ENCODE peak calls at places on chromosomes 7 and 10, in seven cellular contexts. One of them, this sample, is unnamed.

GRCh38 chr7:28062197-28062988 is 118.2 kb downstream of the JAZF1 start:
- DNase-seq in ELR: peak
- DNase-seq in PC-3: peak
- DNase-seq in astrocyte of the cerebellum: peak
- DNase-seq in amniotic stem cell: no peak
- DNase-seq in renal cortical epithelial cell: peak
- DNase-seq in astrocyte: peak
- DNase-seq in this sample: no peak

GRCh38 chr7:1068656-1069055 is 19.3 kb upstream of the GPER1 start:
- DNase-seq in amniotic stem cell: no peak
- DNase-seq in ELR: no peak
- DNase-seq in astrocyte of the cerebellum: no peak
- DNase-seq in renal cortical epithelial cell: no peak
- DNase-seq in astrocyte: no peak
- DNase-seq in PC-3: no peak
- DNase-seq in this sample: no peak

GRCh38 chr7:102395620-102395957 is 574 bp upstream of the PRKRIP1 start:
- DNase-seq in renal cortical epithelial cell: peak
- DNase-seq in astrocyte: no peak
- DNase-seq in amniotic stem cell: no peak
- DNase-seq in PC-3: no peak
- DNase-seq in ELR: peak
- DNase-seq in astrocyte of the cerebellum: peak
- DNase-seq in this sample: no peak

GRCh38 chr10:132884041-132884440 is 58.3 kb downstream of the CFAP46 start:
- DNase-seq in astrocyte: no peak
- DNase-seq in PC-3: no peak
- DNase-seq in amniotic stem cell: no peak
- DNase-seq in ELR: no peak
- DNase-seq in astrocyte of the cerebellum: no peak
- DNase-seq in renal cortical epithelial cell: no peak
- DNase-seq in this sample: no peak

GRCh38 chr10:12500406-12501303 is 151.3 kb downstream of the CAMK1D start:
- DNase-seq in PC-3: no peak
- DNase-seq in astrocyte: no peak
- DNase-seq in ELR: no peak
- DNase-seq in renal cortical epithelial cell: no peak
- DNase-seq in amniotic stem cell: no peak
- DNase-seq in astrocyte of the cerebellum: peak
- DNase-seq in this sample: no peak

GRCh38 chr10:27446091-27446918 is 57.8 kb upstream of the RAB18 start:
- DNase-seq in ELR: peak
- DNase-seq in astrocyte of the cerebellum: no peak
- DNase-seq in amniotic stem cell: no peak
- DNase-seq in astrocyte: peak
- DNase-seq in PC-3: peak
- DNase-seq in renal cortical epithelial cell: peak
- DNase-seq in this sample: no peak

GRCh38 chr7:128963327-128963757 is 25.6 kb downstream of the IRF5 start:
- DNase-seq in astrocyte of the cerebellum: no peak
- DNase-seq in ELR: peak
- DNase-seq in amniotic stem cell: no peak
- DNase-seq in astrocyte: peak
- DNase-seq in renal cortical epithelial cell: peak
- DNase-seq in PC-3: no peak
- DNase-seq in this sample: no peak

GRCh38 chr10:4770766-4771553 is 55.0 kb upstream of the AKR1E2 start:
- DNase-seq in astrocyte of the cerebellum: peak
- DNase-seq in amniotic stem cell: peak
- DNase-seq in astrocyte: peak
- DNase-seq in PC-3: peak
- DNase-seq in renal cortical epithelial cell: peak
- DNase-seq in ELR: peak
- DNase-seq in this sample: peak

GRCh38 chr10:14397069-14397468 is 66.3 kb upstream of the FRMD4A start:
- DNase-seq in PC-3: peak
- DNase-seq in ELR: peak
- DNase-seq in astrocyte: peak
- DNase-seq in astrocyte of the cerebellum: peak
- DNase-seq in renal cortical epithelial cell: peak
- DNase-seq in amniotic stem cell: peak
- DNase-seq in this sample: peak

GRCh38 chr7:151876112-151876898 is 610 bp downstream of the PRKAG2 start:
- DNase-seq in astrocyte of the cerebellum: no peak
- DNase-seq in astrocyte: no peak
- DNase-seq in amniotic stem cell: no peak
- DNase-seq in PC-3: peak
- DNase-seq in ELR: peak
- DNase-seq in renal cortical epithelial cell: no peak
- DNase-seq in this sample: no peak

GRCh38 chr7:25832456-25832855 is 319.5 kb upstream of the NFE2L3 start:
- DNase-seq in amniotic stem cell: no peak
- DNase-seq in astrocyte: no peak
- DNase-seq in renal cortical epithelial cell: no peak
- DNase-seq in ELR: no peak
- DNase-seq in astrocyte of the cerebellum: no peak
- DNase-seq in PC-3: no peak
- DNase-seq in this sample: no peak

GRCh38 chr7:100864263-100864845 is 2.8 kb upstream of the TRIP6 start:
- DNase-seq in astrocyte: no peak
- DNase-seq in PC-3: no peak
- DNase-seq in renal cortical epithelial cell: no peak
- DNase-seq in astrocyte of the cerebellum: no peak
- DNase-seq in amniotic stem cell: no peak
- DNase-seq in ELR: no peak
- DNase-seq in this sample: no peak

GRCh38 chr10:127977368-127978009 is 70.6 kb downstream of the PTPRE start:
- DNase-seq in ELR: peak
- DNase-seq in amniotic stem cell: no peak
- DNase-seq in renal cortical epithelial cell: peak
- DNase-seq in PC-3: peak
- DNase-seq in astrocyte: peak
- DNase-seq in astrocyte of the cerebellum: no peak
- DNase-seq in this sample: no peak

GRCh38 chr7:85285502-85285901 is 98.6 kb upstream of the SEMA3D start:
- DNase-seq in PC-3: no peak
- DNase-seq in ELR: no peak
- DNase-seq in renal cortical epithelial cell: peak
- DNase-seq in amniotic stem cell: no peak
- DNase-seq in astrocyte: no peak
- DNase-seq in astrocyte of the cerebellum: no peak
- DNase-seq in this sample: no peak

GRCh38 chr10:4028027-4028471 is 243.0 kb upstream of the KLF6 start:
- DNase-seq in ELR: no peak
- DNase-seq in amniotic stem cell: no peak
- DNase-seq in renal cortical epithelial cell: no peak
- DNase-seq in astrocyte: no peak
- DNase-seq in PC-3: no peak
- DNase-seq in astrocyte of the cerebellum: no peak
- DNase-seq in this sample: no peak

GRCh38 chr10:21705828-21706176 is 171.8 kb downstream of the MLLT10 start:
- DNase-seq in amniotic stem cell: no peak
- DNase-seq in astrocyte of the cerebellum: no peak
- DNase-seq in renal cortical epithelial cell: no peak
- DNase-seq in ELR: no peak
- DNase-seq in PC-3: no peak
- DNase-seq in astrocyte: no peak
- DNase-seq in this sample: no peak

GRCh38 chr7:22715969-22716368 is 11.0 kb upstream of the IL6 start:
- DNase-seq in amniotic stem cell: no peak
- DNase-seq in PC-3: no peak
- DNase-seq in astrocyte: no peak
- DNase-seq in renal cortical epithelial cell: no peak
- DNase-seq in astrocyte of the cerebellum: no peak
- DNase-seq in ELR: no peak
- DNase-seq in this sample: no peak

GRCh38 chr10:110008518-110009339 is 945 bp downstream of the ADD3 start:
- DNase-seq in amniotic stem cell: no peak
- DNase-seq in renal cortical epithelial cell: peak
- DNase-seq in astrocyte of the cerebellum: no peak
- DNase-seq in ELR: peak
- DNase-seq in astrocyte: no peak
- DNase-seq in PC-3: peak
- DNase-seq in this sample: no peak

GRCh38 chr10:93199221-93199681 is 125.6 kb downstream of the CYP26A1 start:
- DNase-seq in renal cortical epithelial cell: peak
- DNase-seq in amniotic stem cell: no peak
- DNase-seq in astrocyte: peak
- DNase-seq in astrocyte of the cerebellum: peak
- DNase-seq in PC-3: peak
- DNase-seq in ELR: peak
- DNase-seq in this sample: no peak

GRCh38 chr7:1950623-1951523 is 280.8 kb downstream of the ELFN1 start:
- DNase-seq in astrocyte of the cerebellum: no peak
- DNase-seq in amniotic stem cell: no peak
- DNase-seq in ELR: no peak
- DNase-seq in astrocyte: peak
- DNase-seq in PC-3: no peak
- DNase-seq in renal cortical epithelial cell: no peak
- DNase-seq in this sample: no peak

GRCh38 chr7:69871213-69871885 is 273.1 kb downstream of the AUTS2 start:
- DNase-seq in astrocyte of the cerebellum: no peak
- DNase-seq in ELR: peak
- DNase-seq in amniotic stem cell: peak
- DNase-seq in astrocyte: peak
- DNase-seq in renal cortical epithelial cell: peak
- DNase-seq in PC-3: peak
- DNase-seq in this sample: no peak

GRCh38 chr7:10677668-10678232 is 295.9 kb upstream of the PHF14 start:
- DNase-seq in PC-3: no peak
- DNase-seq in astrocyte of the cerebellum: no peak
- DNase-seq in renal cortical epithelial cell: no peak
- DNase-seq in amniotic stem cell: no peak
- DNase-seq in astrocyte: no peak
- DNase-seq in ELR: no peak
- DNase-seq in this sample: no peak

GRCh38 chr10:22754298-22754697 is 39.9 kb upstream of the PIP4K2A start:
- DNase-seq in astrocyte: no peak
- DNase-seq in astrocyte of the cerebellum: no peak
- DNase-seq in PC-3: no peak
- DNase-seq in ELR: no peak
- DNase-seq in amniotic stem cell: no peak
- DNase-seq in renal cortical epithelial cell: no peak
- DNase-seq in this sample: no peak

GRCh38 chr7:109939207-109939606 is 1151.7 kb upstream of the LRRN3 start:
- DNase-seq in amniotic stem cell: no peak
- DNase-seq in renal cortical epithelial cell: no peak
- DNase-seq in astrocyte of the cerebellum: no peak
- DNase-seq in astrocyte: no peak
- DNase-seq in ELR: no peak
- DNase-seq in PC-3: no peak
- DNase-seq in this sample: no peak

GRCh38 chr10:105239311-105240215 is 598.5 kb downstream of the SORCS3 start:
- DNase-seq in astrocyte: no peak
- DNase-seq in renal cortical epithelial cell: peak
- DNase-seq in PC-3: no peak
- DNase-seq in astrocyte of the cerebellum: no peak
- DNase-seq in amniotic stem cell: no peak
- DNase-seq in ELR: no peak
- DNase-seq in this sample: no peak

GRCh38 chr7:149846436-149847046 is 8.4 kb downstream of the ZNF862 start:
- DNase-seq in amniotic stem cell: no peak
- DNase-seq in ELR: no peak
- DNase-seq in astrocyte: no peak
- DNase-seq in PC-3: no peak
- DNase-seq in astrocyte of the cerebellum: no peak
- DNase-seq in renal cortical epithelial cell: no peak
- DNase-seq in this sample: no peak

GRCh38 chr7:29871787-29872398 is 65.6 kb downstream of the WIPF3 start:
- DNase-seq in renal cortical epithelial cell: peak
- DNase-seq in astrocyte of the cerebellum: peak
- DNase-seq in amniotic stem cell: no peak
- DNase-seq in PC-3: no peak
- DNase-seq in ELR: peak
- DNase-seq in astrocyte: peak
- DNase-seq in this sample: no peak

GRCh38 chr7:116528008-116528789 is 3.4 kb downstream of the CAV1 start:
- DNase-seq in astrocyte: peak
- DNase-seq in amniotic stem cell: peak
- DNase-seq in ELR: peak
- DNase-seq in astrocyte of the cerebellum: peak
- DNase-seq in PC-3: peak
- DNase-seq in renal cortical epithelial cell: peak
- DNase-seq in this sample: peak

GRCh38 chr7:30478349-30479228 is at the start of gene NOD1:
- DNase-seq in amniotic stem cell: peak
- DNase-seq in PC-3: peak
- DNase-seq in astrocyte of the cerebellum: no peak
- DNase-seq in ELR: peak
- DNase-seq in astrocyte: peak
- DNase-seq in renal cortical epithelial cell: peak
- DNase-seq in this sample: peak

GRCh38 chr10:118670472-118671124 is 75.2 kb upstream of the PRLHR start:
- DNase-seq in renal cortical epithelial cell: no peak
- DNase-seq in astrocyte: no peak
- DNase-seq in PC-3: no peak
- DNase-seq in amniotic stem cell: no peak
- DNase-seq in astrocyte of the cerebellum: no peak
- DNase-seq in ELR: no peak
- DNase-seq in this sample: no peak

GRCh38 chr7:4753610-4754432 is 21.6 kb upstream of the AP5Z1 start:
- DNase-seq in PC-3: peak
- DNase-seq in astrocyte: no peak
- DNase-seq in amniotic stem cell: peak
- DNase-seq in renal cortical epithelial cell: peak
- DNase-seq in ELR: peak
- DNase-seq in astrocyte of the cerebellum: no peak
- DNase-seq in this sample: no peak

GRCh38 chr10:124595143-124595883 is 133.7 kb downstream of the LHPP start:
- DNase-seq in renal cortical epithelial cell: no peak
- DNase-seq in astrocyte of the cerebellum: no peak
- DNase-seq in amniotic stem cell: no peak
- DNase-seq in ELR: no peak
- DNase-seq in astrocyte: no peak
- DNase-seq in PC-3: no peak
- DNase-seq in this sample: no peak